ENCODE peak calls at places on chromosomes 5 and 9, in six cellular contexts. Q is Peyer's patch, W is heart left ventricle, G is fibroblast of pulmonary artery, I is dorsolateral prefrontal cortex, O is GM12865. F is an unnamed sample.

GRCh38 chr9:20701058-20701457 is 17.0 kb downstream of the FOCAD start:
- DNase-seq in G (peak), W (no peak), O (no peak), I (no peak), Q (no peak), F (no peak)

GRCh38 chr9:137255448-137256114 is 454 bp downstream of the NELFB start:
- DNase-seq in I (no peak), G (peak), Q (peak), O (peak), W (no peak), F (peak)

GRCh38 chr9:116100711-116101111 is 52.9 kb upstream of the PAPPA start:
- DNase-seq in I (no peak), O (no peak), G (peak), W (no peak), Q (no peak), F (no peak)

GRCh38 chr5:129245489-129245888 is 150.9 kb downstream of the ISOC1 start:
- DNase-seq in W (no peak), G (peak), I (no peak), Q (no peak), O (no peak), F (no peak)

GRCh38 chr9:2559212-2560152 is 62.1 kb upstream of the VLDLR start:
- DNase-seq in Q (peak), O (no peak), W (peak), G (peak), I (peak), F (peak)

GRCh38 chr9:134991808-134992754 is 74.4 kb upstream of the FCN1 start:
- DNase-seq in G (no peak), O (no peak), Q (no peak), I (no peak), W (no peak), F (no peak)

GRCh38 chr5:93243481-93243880 is 337.5 kb downstream of the NR2F1-AS1 start:
- DNase-seq in Q (no peak), O (no peak), I (no peak), G (no peak), W (no peak), F (no peak)

GRCh38 chr5:174503461-174504265 is 220.7 kb upstream of the MSX2 start:
- DNase-seq in I (peak), Q (no peak), O (no peak), W (no peak), G (peak), F (no peak)

GRCh38 chr5:33513786-33514185 is 73.0 kb downstream of the TARS1 start:
- DNase-seq in O (no peak), G (peak), W (no peak), I (no peak), Q (no peak), F (no peak)

GRCh38 chr9:128414461-128414860 is 6.2 kb upstream of the CERCAM start:
- DNase-seq in G (no peak), Q (no peak), O (no peak), I (no peak), W (no peak), F (no peak)

GRCh38 chr5:126066795-126067321 is 356.4 kb upstream of the GRAMD2B start:
- DNase-seq in O (no peak), G (no peak), I (no peak), W (no peak), Q (no peak), F (no peak)

GRCh38 chr9:99112750-99113417 is 8.0 kb downstream of the TGFBR1 start:
- DNase-seq in Q (peak), I (no peak), G (no peak), O (peak), W (no peak), F (no peak)

GRCh38 chr9:116592926-116593325 is 94.2 kb upstream of the TRIM32 start:
- DNase-seq in I (no peak), Q (no peak), O (no peak), G (peak), W (no peak), F (no peak)

GRCh38 chr5:115170924-115171510 is 1.3 kb upstream of the TRIM36 start:
- DNase-seq in Q (no peak), O (no peak), W (no peak), G (no peak), I (no peak), F (no peak)

GRCh38 chr9:105447814-105448812 is at the start of gene FSD1L:
- DNase-seq in W (peak), G (peak), O (peak), Q (peak), I (peak), F (peak)

GRCh38 chr5:65539827-65540226 is 23.1 kb downstream of the CENPK start:
- DNase-seq in O (no peak), W (no peak), I (no peak), Q (no peak), G (peak), F (no peak)

GRCh38 chr9:128992995-128993394 is 35.1 kb downstream of the SH3GLB2 start:
- DNase-seq in O (no peak), I (peak), G (peak), W (no peak), Q (no peak), F (peak)

GRCh38 chr5:178467261-178468195 is 122.7 kb downstream of the COL23A1 start:
- DNase-seq in I (peak), W (peak), G (peak), O (no peak), Q (no peak), F (peak)

GRCh38 chr5:119274024-119274766 is 81.6 kb upstream of the TNFAIP8 start:
- DNase-seq in G (no peak), Q (no peak), I (no peak), W (no peak), O (no peak), F (no peak)

GRCh38 chr5:39426136-39426535 is 1.4 kb upstream of the DAB2 start:
- DNase-seq in W (no peak), G (no peak), I (no peak), Q (no peak), O (no peak), F (no peak)

GRCh38 chr5:78508231-78508765 is 140.3 kb downstream of the LHFPL2 start:
- DNase-seq in I (no peak), Q (no peak), W (no peak), G (peak), O (no peak), F (no peak)

GRCh38 chr9:118975736-118976135 is 393.5 kb downstream of the BRINP1 start:
- DNase-seq in Q (no peak), I (no peak), W (no peak), O (no peak), G (no peak), F (no peak)

GRCh38 chr5:128405159-128405558 is 132.9 kb downstream of the FBN2 start:
- DNase-seq in Q (no peak), O (no peak), G (no peak), I (no peak), W (no peak), F (no peak)

GRCh38 chr5:87210743-87211142 is 56.9 kb upstream of the RASA1 start:
- DNase-seq in Q (no peak), W (no peak), I (no peak), O (peak), G (no peak), F (no peak)

GRCh38 chr5:149153751-149154610 is 12.7 kb downstream of the ABLIM3 start:
- DNase-seq in O (no peak), I (no peak), W (peak), Q (no peak), G (peak), F (no peak)

GRCh38 chr5:956941-957729 is 51.5 kb upstream of the NKD2 start:
- DNase-seq in G (peak), I (no peak), Q (no peak), O (peak), W (peak), F (no peak)

GRCh38 chr9:32423371-32423770 is 38.9 kb downstream of the ACO1 start:
- DNase-seq in Q (no peak), W (no peak), G (peak), I (no peak), O (no peak), F (no peak)

GRCh38 chr5:93926831-93927600 is 185.6 kb upstream of the POU5F2 start:
- DNase-seq in O (no peak), I (no peak), G (no peak), W (no peak), Q (no peak), F (no peak)

GRCh38 chr9:16726718-16727451 is 143.6 kb downstream of the BNC2 start:
- DNase-seq in I (peak), Q (no peak), G (peak), O (no peak), W (peak), F (peak)

GRCh38 chr9:125393426-125393825 is 131.8 kb downstream of the GAPVD1 start:
- DNase-seq in Q (no peak), W (no peak), I (no peak), O (peak), G (no peak), F (no peak)

GRCh38 chr9:126534431-126535186 is 79.1 kb upstream of the LMX1B start:
- DNase-seq in O (no peak), W (no peak), I (no peak), Q (no peak), G (no peak), F (no peak)
- H3K4me3 ChIP-seq in O (no peak), W (no peak), I (no peak), Q (no peak), G (no peak), F (no peak)

GRCh38 chr5:172645271-172645670 is 4.2 kb downstream of the NEURL1B start:
- DNase-seq in Q (no peak), I (no peak), O (no peak), W (no peak), G (no peak), F (no peak)

GRCh38 chr5:172642926-172643325 is 1.9 kb downstream of the NEURL1B start:
- DNase-seq in O (no peak), I (no peak), G (no peak), Q (no peak), W (no peak), F (no peak)

GRCh38 chr5:172643392-172643871 is 2.4 kb downstream of the NEURL1B start:
- DNase-seq in I (peak), O (no peak), G (no peak), W (no peak), Q (no peak), F (no peak)

GRCh38 chr5:172644711-172645110 is 3.6 kb downstream of the NEURL1B start:
- DNase-seq in I (no peak), G (no peak), Q (no peak), O (no peak), W (no peak), F (no peak)

DNA sequence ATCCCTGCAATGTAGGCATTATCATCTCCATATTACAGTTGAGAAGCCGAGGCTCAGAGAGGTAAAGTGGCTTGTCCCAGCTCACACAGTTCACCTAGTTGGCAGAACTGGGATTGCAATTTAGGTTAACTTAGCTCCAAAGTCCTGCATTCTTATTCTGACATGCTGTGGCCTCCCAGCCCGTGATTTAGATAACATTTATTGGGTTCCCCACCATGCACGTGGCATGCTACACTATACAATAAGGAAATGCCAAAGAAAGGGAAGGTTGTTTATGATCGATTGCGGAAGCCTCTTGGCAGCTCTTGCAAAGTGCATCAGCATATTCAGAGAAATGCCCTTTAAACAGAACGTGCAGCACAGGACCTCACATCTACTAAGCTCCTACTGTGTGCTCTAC is 3.2 kb downstream of the NEURL1B start:
- DNase-seq in G (no peak), W (no peak), O (no peak), Q (no peak), I (no peak), F (no peak)
- H3K4me3 ChIP-seq in G (no peak), W (peak), O (no peak), Q (peak), I (no peak), F (no peak)

DNA sequence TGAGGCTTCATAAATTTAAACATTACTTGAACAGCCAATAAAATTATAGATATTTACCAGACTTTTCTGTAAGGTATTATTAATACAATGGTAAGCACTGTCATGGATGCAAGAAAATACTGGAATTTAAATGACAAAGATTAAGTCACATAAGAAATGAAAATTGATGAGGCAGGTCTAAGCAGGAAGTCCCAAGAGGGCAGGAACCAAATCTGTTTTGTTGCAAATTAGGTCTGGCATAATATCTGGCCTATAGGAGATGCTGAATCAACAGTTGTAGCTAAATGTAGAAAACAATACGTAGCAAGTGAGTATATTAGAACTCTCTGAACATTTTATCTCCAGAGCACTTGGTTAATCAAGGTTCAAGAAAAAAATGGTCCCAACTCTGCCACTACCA is 142.5 kb downstream of the EBF1 start:
- DNase-seq in G (no peak), I (no peak), O (peak), Q (no peak), W (no peak), F (no peak)
- H3K4me3 ChIP-seq in G (no peak), I (no peak), O (peak), Q (no peak), W (no peak), F (no peak)

DNA sequence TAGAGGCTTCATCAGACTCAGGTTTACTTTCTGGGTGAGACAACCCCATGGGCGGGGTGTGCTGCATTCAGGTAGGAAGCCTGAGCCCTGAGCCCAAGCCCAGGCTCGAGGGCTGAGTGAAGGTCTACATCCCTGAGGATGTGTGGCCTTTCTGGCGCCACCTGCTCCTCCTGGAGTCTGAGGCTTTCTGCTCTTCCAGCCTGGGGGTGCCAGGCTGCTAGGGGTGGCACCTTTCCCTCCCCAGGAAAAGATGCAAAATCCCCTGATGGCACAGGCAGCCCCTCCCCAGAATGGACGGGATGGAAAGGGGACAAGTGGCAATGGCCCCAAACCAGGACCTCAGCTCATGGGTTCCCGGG is 44.4 kb upstream of the PRRC2B start:
- DNase-seq in I (no peak), O (no peak), Q (no peak), G (no peak), W (no peak), F (no peak)
- H3K4me3 ChIP-seq in I (peak), O (no peak), Q (peak), G (no peak), W (no peak), F (peak)

GRCh38 chr9:61667559-61668121 is 477.8 kb downstream of the SPATA31A7 start:
- DNase-seq in W (no peak), I (no peak), Q (no peak), O (no peak), G (no peak), F (peak)

GRCh38 chr9:61665829-61666228 is 476.0 kb downstream of the SPATA31A7 start:
- DNase-seq in O (no peak), W (no peak), Q (no peak), G (no peak), I (no peak), F (no peak)

GRCh38 chr9:61666310-61666709 is 476.5 kb downstream of the SPATA31A7 start:
- DNase-seq in I (no peak), Q (no peak), W (no peak), G (no peak), O (no peak), F (peak)

GRCh38 chr9:61665330-61665751 is 475.5 kb downstream of the SPATA31A7 start:
- DNase-seq in O (no peak), W (no peak), I (no peak), G (no peak), Q (peak), F (peak)

GRCh38 chr9:61666849-61667371 is 477.1 kb downstream of the SPATA31A7 start:
- DNase-seq in G (no peak), W (no peak), O (no peak), I (no peak), Q (peak), F (no peak)
- H3K4me3 ChIP-seq in G (peak), W (no peak), O (no peak), I (no peak), Q (no peak), F (no peak)

DNA sequence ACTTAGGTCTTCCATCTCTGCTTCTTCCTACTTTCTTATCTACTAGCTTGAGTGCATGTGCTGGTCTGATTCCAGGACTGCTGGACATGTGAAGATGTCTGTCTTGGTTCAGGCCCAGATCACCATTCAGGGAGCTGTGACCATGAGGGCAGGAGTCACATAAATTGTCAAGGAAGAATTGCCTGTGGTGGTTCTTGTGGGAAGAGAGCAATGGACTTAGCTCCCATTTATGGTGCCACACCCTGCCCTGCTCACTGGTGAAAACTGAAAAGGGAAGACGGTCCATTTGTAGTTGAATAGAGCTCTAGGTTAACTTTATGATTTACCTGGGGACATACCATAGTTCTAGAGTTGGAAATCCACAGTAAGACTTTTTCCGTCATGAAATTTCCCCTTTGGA is 244.3 kb upstream of the ZNF608 start:
- DNase-seq in G (no peak), I (no peak), W (no peak), Q (no peak), O (no peak), F (no peak)
- H3K4me3 ChIP-seq in G (no peak), I (no peak), W (no peak), Q (no peak), O (no peak), F (no peak)